ENCODE peak calls at places on chromosome 2, in six cellular contexts. D is WTC11; R is GM12878; B is activated T-helper 1 cell treated with Interleukin-2 at 50 U/mL for 16 hours; O is AML-193; W is stimulated activated CD4-positive, alpha-beta T cell treated with anti-CD3 and anti-CD28 coated beads, Interleukin-1b, Interleukin-23, amount 100 ng/mL, for 1 hour. L is an unnamed sample.

GRCh38 chr2:120587326-120587996 is 148.2 kb upstream of the GLI2 start:
- DNase-seq in D (peak), R (no peak), B (no peak), O (no peak), W (no peak), L (no peak)

GRCh38 chr2:183078163-183078466 is 432 bp upstream of the DUSP19 start:
- DNase-seq in D (no peak), R (no peak), B (no peak), O (no peak), W (no peak), L (no peak)

GRCh38 chr2:115083216-115083615 is 640.8 kb downstream of the DPP10 start:
- DNase-seq in D (no peak), R (no peak), B (no peak), O (no peak), W (no peak), L (no peak)

GRCh38 chr2:70127920-70128444 is 40.7 kb downstream of the PCBP1 start:
- DNase-seq in D (no peak), R (no peak), B (no peak), O (no peak), W (no peak), L (no peak)

GRCh38 chr2:237487496-237487895 is 445 bp downstream of the MLPH start:
- DNase-seq in D (no peak), R (no peak), B (no peak), O (no peak), W (no peak), L (peak)

GRCh38 chr2:20424300-20425290 is 22.3 kb upstream of the RHOB start:
- DNase-seq in D (no peak), R (peak), B (no peak), O (peak), W (no peak), L (peak)

GRCh38 chr2:9398881-9399805 is 24.2 kb downstream of the ITGB1BP1 start:
- DNase-seq in D (no peak), R (no peak), B (no peak), O (no peak), W (no peak), L (no peak)

GRCh38 chr2:88006912-88007439 is 9.4 kb downstream of the RNU2-63P start:
- DNase-seq in D (peak), R (no peak), B (no peak), O (no peak), W (no peak), L (no peak)

GRCh38 chr2:119261498-119262225 is 38.0 kb downstream of the STEAP3 start:
- DNase-seq in D (no peak), R (no peak), B (no peak), O (no peak), W (no peak), L (no peak)

GRCh38 chr2:118249970-118250369 is 161.7 kb downstream of the INSIG2 start:
- DNase-seq in D (no peak), R (no peak), B (no peak), O (peak), W (no peak), L (no peak)

GRCh38 chr2:24456610-24457556 is 34.2 kb upstream of the NCOA1 start:
- DNase-seq in D (no peak), R (no peak), B (no peak), O (no peak), W (no peak), L (peak)

GRCh38 chr2:118059919-118060478 is 28.3 kb upstream of the INSIG2 start:
- DNase-seq in D (no peak), R (peak), B (no peak), O (peak), W (no peak), L (peak)

GRCh38 chr2:29749041-29749440 is 172.3 kb downstream of the ALK start:
- DNase-seq in D (no peak), R (no peak), B (no peak), O (no peak), W (no peak), L (peak)

GRCh38 chr2:53770264-53770663 is 2.7 kb downstream of the CHAC2 start:
- DNase-seq in D (no peak), R (no peak), B (no peak), O (no peak), W (no peak), L (peak)

GRCh38 chr2:176134978-176135575 is 5.6 kb downstream of the HOXD8 start:
- DNase-seq in D (no peak), R (no peak), B (no peak), O (no peak), W (no peak), L (no peak)

GRCh38 chr2:1743396-1744150 is 742 bp downstream of the PXDN start:
- DNase-seq in D (peak), R (no peak), B (no peak), O (no peak), W (no peak), L (peak)

GRCh38 chr2:529425-529824 is 147.8 kb downstream of the TMEM18 start:
- DNase-seq in D (no peak), R (no peak), B (no peak), O (peak), W (no peak), L (peak)